ENCODE peak calls at places on chromosome 10, in six cellular contexts. Y is neuronal stem cell, V is H9, K is mesenchymal stem cell, Q is IMR-90, R is H1. I is an unnamed sample.

GRCh38 chr10:77680811-77681210 is 43.2 kb upstream of the KCNMA1 start:
- DNase-seq in V (no peak), Q (no peak), R (peak), K (no peak), Y (no peak), I (no peak)

GRCh38 chr10:113283189-113283588 is 269.7 kb upstream of the HABP2 start:
- DNase-seq in K (no peak), Q (no peak), R (no peak), V (no peak), Y (no peak), I (peak)

GRCh38 chr10:46557319-46558140 is 1.1 kb upstream of the GPRIN2 start:
- DNase-seq in Q (no peak), K (no peak), R (peak), Y (no peak), V (peak), I (no peak)

GRCh38 chr10:106285199-106285598 is 879.3 kb downstream of the SORCS1 start:
- DNase-seq in Q (peak), Y (no peak), R (no peak), V (no peak), K (peak), I (no peak)

GRCh38 chr10:50431791-50432190 is 180.5 kb upstream of the ASAH2 start:
- DNase-seq in R (no peak), Q (no peak), K (no peak), V (no peak), Y (no peak), I (no peak)

GRCh38 chr10:61943699-61944444 is 42.4 kb downstream of the ARID5B start:
- DNase-seq in Y (no peak), K (peak), V (no peak), Q (peak), R (no peak), I (peak)

GRCh38 chr10:131207584-131208532 is 103.7 kb downstream of the TCERG1L start:
- DNase-seq in V (peak), Y (no peak), R (peak), K (no peak), Q (no peak), I (no peak)

GRCh38 chr10:86292462-86293322 is 73.9 kb downstream of the GRID1 start:
- DNase-seq in R (peak), Q (no peak), Y (no peak), V (no peak), K (no peak), I (no peak)

GRCh38 chr10:12448729-12449391 is 99.5 kb downstream of the CAMK1D start:
- DNase-seq in Q (peak), Y (no peak), K (peak), R (no peak), V (no peak), I (peak)

GRCh38 chr10:16724509-16724908 is 92.7 kb downstream of the RSU1 start:
- DNase-seq in K (no peak), Y (no peak), Q (no peak), V (no peak), R (no peak), I (no peak)

GRCh38 chr10:77334501-77334900 is 303.1 kb downstream of the KCNMA1 start:
- DNase-seq in K (no peak), V (no peak), R (no peak), Y (no peak), Q (no peak), I (peak)

GRCh38 chr10:78757542-78757941 is 311.2 kb upstream of the ZMIZ1 start:
- DNase-seq in Y (no peak), V (no peak), Q (peak), R (no peak), K (peak), I (peak)

GRCh38 chr10:44801383-44802327 is 109.5 kb upstream of the TMEM72 start:
- DNase-seq in Q (peak), Y (no peak), V (no peak), K (peak), R (no peak), I (peak)

GRCh38 chr10:24513155-24513554 is 210.5 kb downstream of the ARHGAP21 start:
- DNase-seq in Y (peak), K (peak), R (peak), V (no peak), Q (peak), I (peak)

GRCh38 chr10:71990706-71991269 is 26.6 kb downstream of the CHST3 start:
- DNase-seq in K (no peak), Q (no peak), R (no peak), Y (no peak), V (no peak), I (no peak)

GRCh38 chr10:15579605-15580004 is 140.1 kb downstream of the ITGA8 start:
- DNase-seq in Y (no peak), V (no peak), K (peak), R (no peak), Q (peak), I (no peak)

GRCh38 chr10:60281792-60282353 is 107.8 kb downstream of the ANK3 start:
- DNase-seq in R (no peak), K (peak), V (no peak), Y (no peak), Q (no peak), I (peak)

GRCh38 chr10:47378606-47379444 is 5.3 kb downstream of the ZNF488 start:
- DNase-seq in Y (no peak), Q (no peak), K (no peak), V (peak), R (peak), I (no peak)

GRCh38 chr10:69732147-69732825 is 69.4 kb upstream of the COL13A1 start:
- DNase-seq in R (no peak), V (no peak), Y (no peak), Q (no peak), K (no peak), I (no peak)

GRCh38 chr10:27482984-27483956 is 20.8 kb upstream of the RAB18 start:
- DNase-seq in K (no peak), V (no peak), R (no peak), Y (no peak), Q (peak), I (peak)

GRCh38 chr10:104557966-104558365 is 83.1 kb upstream of the SORCS3 start:
- DNase-seq in V (no peak), R (no peak), Y (no peak), Q (no peak), K (no peak), I (no peak)

GRCh38 chr10:15504101-15504840 is 133.2 kb upstream of the FAM171A1 start:
- DNase-seq in V (no peak), R (no peak), K (peak), Q (no peak), Y (no peak), I (no peak)

GRCh38 chr10:114615600-114616007 is 42.5 kb downstream of the ABLIM1 start:
- DNase-seq in V (no peak), K (no peak), Y (no peak), R (no peak), Q (no peak), I (no peak)

GRCh38 chr10:33858326-33858725 is 523.9 kb upstream of the NRP1 start:
- DNase-seq in V (no peak), R (no peak), Q (no peak), K (no peak), Y (no peak), I (no peak)

GRCh38 chr10:76177945-76178344 is 746.5 kb downstream of the LRMDA start:
- DNase-seq in Q (no peak), Y (no peak), V (no peak), K (no peak), R (no peak), I (no peak)

GRCh38 chr10:4069491-4069890 is 284.5 kb upstream of the KLF6 start:
- DNase-seq in K (peak), R (no peak), Y (no peak), V (no peak), Q (peak), I (peak)

GRCh38 chr10:125700355-125700911 is 17.5 kb upstream of the TEX36 start:
- DNase-seq in K (no peak), V (no peak), R (no peak), Q (peak), Y (no peak), I (no peak)

GRCh38 chr10:125698599-125698998 is 15.6 kb upstream of the TEX36 start:
- DNase-seq in Y (no peak), R (no peak), K (no peak), Q (no peak), V (no peak), I (no peak)

GRCh38 chr10:125694874-125695273 is 11.9 kb upstream of the TEX36 start:
- DNase-seq in V (no peak), R (no peak), K (peak), Y (no peak), Q (peak), I (no peak)

GRCh38 chr10:125699562-125700143 is 16.7 kb upstream of the TEX36 start:
- DNase-seq in Q (no peak), Y (no peak), K (no peak), V (no peak), R (no peak), I (no peak)
- H4K91ac ChIP-seq in Q (no peak), Y (no peak), K (no peak), V (no peak), R (no peak), I (no peak)

DNA sequence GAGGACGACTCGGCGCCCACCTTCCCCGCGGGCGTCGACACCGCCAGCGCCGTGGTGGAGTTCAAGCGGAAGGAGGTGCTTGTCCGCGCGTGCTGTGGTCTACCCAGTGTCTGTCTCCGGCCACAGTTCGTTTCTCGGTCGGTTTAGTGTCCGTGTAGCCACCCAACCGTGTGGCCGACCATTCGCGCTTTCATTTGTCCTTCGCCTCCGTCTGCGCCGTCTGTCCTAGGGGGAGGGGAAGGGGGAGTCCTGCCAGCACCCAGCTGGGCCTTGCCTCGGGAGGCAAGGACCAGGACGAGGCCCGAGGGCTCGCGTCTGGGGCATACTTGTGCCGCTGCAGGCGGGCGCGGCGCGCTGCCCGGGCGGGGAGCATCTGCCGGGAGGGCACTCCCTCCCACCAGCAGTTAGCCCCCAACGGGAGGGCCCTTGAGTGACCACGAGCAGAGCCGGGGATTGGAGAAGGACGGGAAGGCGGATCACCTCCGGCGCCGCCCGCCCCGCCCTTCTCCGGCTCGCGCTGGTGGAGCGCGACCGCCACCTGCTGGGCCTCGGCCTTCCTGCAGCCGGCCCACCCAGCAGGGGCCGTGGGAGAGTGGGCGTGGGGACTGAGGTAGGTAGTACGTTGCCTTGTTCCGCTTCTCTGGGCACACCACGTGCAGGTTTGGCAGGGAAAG is 28.4 kb downstream of the RET start:
- DNase-seq in V (peak), Y (peak), Q (peak), K (peak), R (peak), I (peak)
- H4K91ac ChIP-seq in V (no peak), Y (no peak), Q (no peak), K (peak), R (peak), I (no peak)

GRCh38 chr10:1752153-1752552 is 14.8 kb upstream of the ADARB2 start:
- DNase-seq in Y (no peak), V (no peak), K (no peak), R (no peak), Q (no peak), I (no peak)

DNA sequence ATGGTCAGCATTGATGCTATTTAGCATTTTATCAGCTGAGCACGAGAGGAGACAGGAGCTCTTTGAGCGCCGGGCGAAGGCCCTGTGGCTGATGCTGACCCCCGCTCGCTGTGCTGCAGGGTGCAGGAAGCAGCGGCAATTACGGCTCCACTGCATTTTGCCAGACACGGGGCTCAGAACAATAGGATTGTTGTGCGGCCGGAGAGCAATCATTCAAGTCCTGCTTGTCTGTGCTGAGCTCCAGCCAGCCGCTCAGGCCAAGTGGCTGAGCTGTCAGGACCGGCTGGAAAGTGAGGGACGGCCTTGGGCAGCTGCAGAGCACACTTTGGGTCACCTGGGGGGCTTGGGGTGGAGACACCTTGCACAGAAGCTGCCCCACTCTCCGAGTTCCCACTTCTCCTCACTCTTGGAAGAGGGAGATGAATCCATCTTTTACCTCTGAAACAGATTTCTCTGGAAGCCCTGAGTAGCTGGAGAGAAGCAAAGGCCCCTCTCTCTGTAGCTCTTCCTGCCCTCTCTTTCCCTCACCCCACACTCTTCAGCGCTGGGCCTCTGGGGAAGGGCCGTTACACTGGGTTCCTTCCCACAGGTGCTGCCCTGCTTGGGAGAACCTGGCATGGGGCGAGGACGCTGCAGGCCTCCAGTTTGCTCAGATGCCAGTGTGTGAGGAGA is 17.3 kb upstream of the ADARB2 start:
- DNase-seq in Q (no peak), K (no peak), R (no peak), V (peak), Y (peak), I (no peak)
- H4K91ac ChIP-seq in Q (no peak), K (no peak), R (no peak), V (no peak), Y (no peak), I (no peak)

GRCh38 chr10:6689036-6689435 is 109.0 kb upstream of the PRKCQ start:
- DNase-seq in Y (no peak), R (no peak), K (no peak), Q (no peak), V (no peak), I (no peak)
- H4K91ac ChIP-seq in Y (no peak), R (no peak), K (no peak), Q (no peak), V (no peak), I (no peak)

DNA sequence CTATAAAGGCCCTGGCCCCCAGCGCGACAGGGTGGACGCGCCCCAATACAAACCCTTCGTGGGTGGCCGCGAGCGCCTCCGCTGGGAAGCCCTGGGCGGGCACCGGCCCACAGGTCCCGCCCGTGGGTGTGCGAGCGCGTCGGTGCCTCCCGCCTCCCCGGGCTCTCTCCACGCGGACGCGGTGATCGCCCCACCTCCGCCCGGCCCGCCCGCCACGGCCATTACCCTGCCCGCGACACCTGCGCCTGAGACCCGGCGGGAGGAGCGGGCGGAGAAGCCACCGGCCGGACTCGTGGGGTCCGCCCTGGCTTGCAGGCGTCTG is 81.2 kb downstream of the PAX2 start:
- DNase-seq in V (no peak), Y (no peak), Q (no peak), R (no peak), K (no peak), I (no peak)
- H4K91ac ChIP-seq in V (no peak), Y (no peak), Q (no peak), R (no peak), K (no peak), I (no peak)

I was measured in trophoblast cell.